ENCODE peak calls at places on chromosomes 4 and X, in six cellular contexts. One of them, this sample, is unnamed.

GRCh38 chr4:157978680-157979361 is 194.0 kb downstream of the GASK1B start:
- DNase-seq in Peyer's patch: peak; percentile 61
- DNase-seq in psoas muscle: peak; percentile 14
- DNase-seq in upper lobe of right lung: peak; percentile 67
- DNase-seq in cardiac muscle cell: peak; percentile 83
- DNase-seq in dorsolateral prefrontal cortex: peak; percentile 61
- DNase-seq in this sample: no peak

GRCh38 chr4:40251366-40251765 is 54.5 kb downstream of the RHOH start:
- DNase-seq in dorsolateral prefrontal cortex: no peak
- DNase-seq in psoas muscle: no peak
- DNase-seq in cardiac muscle cell: no peak
- DNase-seq in Peyer's patch: no peak
- DNase-seq in upper lobe of right lung: no peak
- DNase-seq in this sample: no peak

GRCh38 chr4:136867465-136867864 is 664.8 kb downstream of the PCDH18 start:
- DNase-seq in Peyer's patch: no peak
- DNase-seq in psoas muscle: no peak
- DNase-seq in upper lobe of right lung: no peak
- DNase-seq in cardiac muscle cell: no peak
- DNase-seq in dorsolateral prefrontal cortex: no peak
- DNase-seq in this sample: no peak

GRCh38 chr4:137655286-137655685 is 123.0 kb upstream of the PCDH18 start:
- DNase-seq in cardiac muscle cell: no peak
- DNase-seq in upper lobe of right lung: no peak
- DNase-seq in Peyer's patch: no peak
- DNase-seq in psoas muscle: no peak
- DNase-seq in dorsolateral prefrontal cortex: no peak
- DNase-seq in this sample: no peak

GRCh38 chr4:100881283-100881682 is 363.5 kb upstream of the EMCN start:
- DNase-seq in Peyer's patch: no peak
- DNase-seq in dorsolateral prefrontal cortex: no peak
- DNase-seq in cardiac muscle cell: no peak
- DNase-seq in upper lobe of right lung: no peak
- DNase-seq in psoas muscle: no peak
- DNase-seq in this sample: no peak

GRCh38 chrX:152821145-152821765 is 9.3 kb downstream of the CETN2 start:
- DNase-seq in psoas muscle: no peak
- DNase-seq in dorsolateral prefrontal cortex: no peak
- DNase-seq in cardiac muscle cell: peak; percentile 31
- DNase-seq in Peyer's patch: peak; percentile 64
- DNase-seq in upper lobe of right lung: no peak
- DNase-seq in this sample: no peak

GRCh38 chrX:129843209-129843458 is 552 bp downstream of the ZDHHC9 start:
- DNase-seq in dorsolateral prefrontal cortex: no peak
- DNase-seq in cardiac muscle cell: no peak
- DNase-seq in upper lobe of right lung: no peak
- DNase-seq in Peyer's patch: no peak
- DNase-seq in psoas muscle: no peak
- DNase-seq in this sample: no peak

GRCh38 chr4:24933684-24934275 is 20.9 kb upstream of the CCDC149 start:
- DNase-seq in cardiac muscle cell: no peak
- DNase-seq in Peyer's patch: no peak
- DNase-seq in upper lobe of right lung: no peak
- DNase-seq in psoas muscle: no peak
- DNase-seq in dorsolateral prefrontal cortex: no peak
- DNase-seq in this sample: no peak

GRCh38 chrX:10979956-10980355 is 131.2 kb upstream of the HCCS start:
- DNase-seq in Peyer's patch: no peak
- DNase-seq in psoas muscle: no peak
- DNase-seq in upper lobe of right lung: no peak
- DNase-seq in dorsolateral prefrontal cortex: no peak
- DNase-seq in cardiac muscle cell: no peak
- DNase-seq in this sample: no peak

GRCh38 chr4:177569443-177569842 is 127.2 kb upstream of the AGA start:
- DNase-seq in cardiac muscle cell: peak; percentile 83
- DNase-seq in psoas muscle: no peak
- DNase-seq in dorsolateral prefrontal cortex: no peak
- DNase-seq in upper lobe of right lung: no peak
- DNase-seq in Peyer's patch: no peak
- DNase-seq in this sample: no peak

GRCh38 chrX:97119474-97120109 is 235.9 kb downstream of the RPA4 start:
- DNase-seq in dorsolateral prefrontal cortex: no peak
- DNase-seq in Peyer's patch: no peak
- DNase-seq in psoas muscle: no peak
- DNase-seq in upper lobe of right lung: no peak
- DNase-seq in cardiac muscle cell: no peak
- DNase-seq in this sample: no peak

GRCh38 chr4:163988921-163989320 is 494.4 kb downstream of the TMA16 start:
- DNase-seq in Peyer's patch: no peak
- DNase-seq in psoas muscle: no peak
- DNase-seq in cardiac muscle cell: no peak
- DNase-seq in dorsolateral prefrontal cortex: no peak
- DNase-seq in upper lobe of right lung: no peak
- DNase-seq in this sample: no peak

GRCh38 chrX:13215729-13216128 is 104.1 kb downstream of the ATXN3L start:
- DNase-seq in psoas muscle: no peak
- DNase-seq in upper lobe of right lung: no peak
- DNase-seq in dorsolateral prefrontal cortex: no peak
- DNase-seq in cardiac muscle cell: peak; percentile 47
- DNase-seq in Peyer's patch: no peak
- DNase-seq in this sample: no peak

GRCh38 chr4:147730333-147730732 is 1.6 kb upstream of the ARHGAP10 start:
- DNase-seq in psoas muscle: no peak
- DNase-seq in cardiac muscle cell: no peak
- DNase-seq in dorsolateral prefrontal cortex: no peak
- DNase-seq in Peyer's patch: no peak
- DNase-seq in upper lobe of right lung: no peak
- DNase-seq in this sample: no peak
- TF ChIP-seq CTCF in psoas muscle: no peak
- TF ChIP-seq CTCF in cardiac muscle cell: no peak
- TF ChIP-seq CTCF in dorsolateral prefrontal cortex: no peak
- TF ChIP-seq CTCF in Peyer's patch: no peak
- TF ChIP-seq CTCF in upper lobe of right lung: peak; percentile 12
- TF ChIP-seq CTCF in this sample: no peak

DNA sequence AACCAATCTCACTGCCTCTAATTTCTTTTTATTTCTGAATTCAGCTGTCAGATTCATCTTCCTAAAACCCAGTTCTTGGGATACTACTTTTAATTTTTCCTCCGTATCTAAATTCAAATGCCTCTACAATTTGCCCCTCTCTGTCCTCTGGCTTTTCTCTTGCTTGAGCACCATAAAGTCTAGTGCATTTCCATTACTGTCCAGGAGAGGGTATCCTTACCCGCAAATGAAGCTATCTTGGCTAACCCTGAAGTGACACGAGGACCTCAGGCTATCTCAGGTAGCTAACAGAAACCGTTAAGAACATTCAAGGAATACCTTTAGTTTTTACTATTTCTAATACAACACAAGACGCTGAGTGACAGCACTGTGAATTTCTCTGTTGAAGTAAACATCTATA is 49.4 kb upstream of the PRR32 start:
- DNase-seq in Peyer's patch: no peak
- DNase-seq in dorsolateral prefrontal cortex: no peak
- DNase-seq in upper lobe of right lung: no peak
- DNase-seq in cardiac muscle cell: no peak
- DNase-seq in psoas muscle: no peak
- DNase-seq in this sample: no peak
- TF ChIP-seq CTCF in Peyer's patch: no peak
- TF ChIP-seq CTCF in dorsolateral prefrontal cortex: peak; percentile 60
- TF ChIP-seq CTCF in upper lobe of right lung: peak; percentile 46
- TF ChIP-seq CTCF in cardiac muscle cell: no peak
- TF ChIP-seq CTCF in psoas muscle: peak; percentile 38
- TF ChIP-seq CTCF in this sample: no peak

GRCh38 chr4:26310264-26310663 is 10.6 kb upstream of the RBPJ start:
- DNase-seq in dorsolateral prefrontal cortex: no peak
- DNase-seq in Peyer's patch: no peak
- DNase-seq in psoas muscle: no peak
- DNase-seq in cardiac muscle cell: no peak
- DNase-seq in upper lobe of right lung: no peak
- DNase-seq in this sample: no peak
- TF ChIP-seq CTCF in dorsolateral prefrontal cortex: no peak
- TF ChIP-seq CTCF in Peyer's patch: no peak
- TF ChIP-seq CTCF in psoas muscle: no peak
- TF ChIP-seq CTCF in cardiac muscle cell: no peak
- TF ChIP-seq CTCF in upper lobe of right lung: no peak
- TF ChIP-seq CTCF in this sample: no peak

GRCh38 chr4:94595880-94596483 is 144.2 kb downstream of the PDLIM5 start:
- DNase-seq in cardiac muscle cell: peak; percentile 74
- DNase-seq in upper lobe of right lung: no peak
- DNase-seq in psoas muscle: no peak
- DNase-seq in Peyer's patch: no peak
- DNase-seq in dorsolateral prefrontal cortex: no peak
- DNase-seq in this sample: peak; percentile 34
- TF ChIP-seq CTCF in cardiac muscle cell: peak; percentile 53
- TF ChIP-seq CTCF in upper lobe of right lung: peak; percentile 71
- TF ChIP-seq CTCF in psoas muscle: peak; percentile 64
- TF ChIP-seq CTCF in Peyer's patch: peak; percentile 42
- TF ChIP-seq CTCF in dorsolateral prefrontal cortex: peak; percentile 84
- TF ChIP-seq CTCF in this sample: peak; percentile 49

GRCh38 chrX:31036895-31037294 is 34.9 kb downstream of the FTHL17 start:
- DNase-seq in dorsolateral prefrontal cortex: no peak
- DNase-seq in cardiac muscle cell: peak; percentile 60
- DNase-seq in Peyer's patch: peak; percentile 70
- DNase-seq in psoas muscle: peak; percentile 19
- DNase-seq in upper lobe of right lung: no peak
- DNase-seq in this sample: no peak

GRCh38 chrX:31039327-31039711 is 32.5 kb downstream of the FTHL17 start:
- DNase-seq in upper lobe of right lung: no peak
- DNase-seq in dorsolateral prefrontal cortex: no peak
- DNase-seq in psoas muscle: no peak
- DNase-seq in Peyer's patch: no peak
- DNase-seq in cardiac muscle cell: no peak
- DNase-seq in this sample: no peak

DNA sequence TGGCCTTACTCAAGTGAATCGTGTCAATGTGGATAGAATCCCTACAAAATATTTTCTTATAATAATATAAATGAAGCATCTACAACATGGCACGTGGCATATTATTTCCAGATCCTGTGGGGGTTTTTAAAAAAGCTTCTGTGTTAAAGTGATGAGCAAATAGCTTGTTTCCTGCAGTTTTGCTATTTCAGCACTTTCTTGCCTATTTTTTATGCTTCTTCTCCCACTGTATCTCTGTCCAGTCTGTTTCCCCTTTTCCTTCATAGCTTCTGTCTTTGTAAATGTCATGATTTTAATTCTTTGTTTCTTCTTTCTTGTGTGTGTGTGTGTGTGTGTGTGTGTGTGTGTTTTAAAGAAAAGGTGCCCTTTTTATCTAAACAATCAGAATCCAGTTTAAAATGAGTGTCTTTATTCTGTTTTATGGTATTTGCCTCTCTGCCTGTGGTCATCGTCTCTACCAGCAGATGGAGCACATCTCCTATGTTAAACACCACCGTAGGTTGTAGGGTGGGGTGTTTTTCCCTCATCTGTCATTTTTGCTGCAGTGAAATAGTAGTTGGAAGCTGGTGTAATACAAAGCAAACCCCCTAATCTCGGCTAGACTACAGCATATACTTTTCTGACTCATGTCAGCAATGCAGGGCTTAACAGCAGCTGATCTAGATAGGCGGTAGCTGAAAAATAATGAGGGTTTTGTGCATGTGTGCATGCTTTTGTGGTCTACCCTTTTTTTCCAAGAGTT is 33.1 kb downstream of the FTHL17 start:
- DNase-seq in cardiac muscle cell: peak; percentile 72
- DNase-seq in upper lobe of right lung: no peak
- DNase-seq in psoas muscle: no peak
- DNase-seq in dorsolateral prefrontal cortex: no peak
- DNase-seq in Peyer's patch: peak; percentile 55
- DNase-seq in this sample: no peak
- TF ChIP-seq CTCF in cardiac muscle cell: peak; percentile 57
- TF ChIP-seq CTCF in upper lobe of right lung: peak; percentile 43
- TF ChIP-seq CTCF in psoas muscle: peak; percentile 54
- TF ChIP-seq CTCF in dorsolateral prefrontal cortex: peak; percentile 62
- TF ChIP-seq CTCF in Peyer's patch: no peak
- TF ChIP-seq CTCF in this sample: peak; percentile 51

GRCh38 chr4:184526228-184526627 is 51.9 kb upstream of the IRF2 start:
- DNase-seq in upper lobe of right lung: no peak
- DNase-seq in dorsolateral prefrontal cortex: no peak
- DNase-seq in cardiac muscle cell: no peak
- DNase-seq in Peyer's patch: no peak
- DNase-seq in psoas muscle: no peak
- DNase-seq in this sample: no peak

GRCh38 chr4:184528713-184529112 is 54.4 kb upstream of the IRF2 start:
- DNase-seq in cardiac muscle cell: no peak
- DNase-seq in psoas muscle: no peak
- DNase-seq in dorsolateral prefrontal cortex: no peak
- DNase-seq in Peyer's patch: no peak
- DNase-seq in upper lobe of right lung: no peak
- DNase-seq in this sample: no peak

GRCh38 chr4:184534511-184535391 is 60.4 kb upstream of the IRF2 start:
- DNase-seq in psoas muscle: no peak
- DNase-seq in Peyer's patch: no peak
- DNase-seq in upper lobe of right lung: no peak
- DNase-seq in cardiac muscle cell: peak; percentile 85
- DNase-seq in dorsolateral prefrontal cortex: no peak
- DNase-seq in this sample: peak; percentile 77

GRCh38 chr4:184529283-184529682 is 54.9 kb upstream of the IRF2 start:
- DNase-seq in dorsolateral prefrontal cortex: no peak
- DNase-seq in upper lobe of right lung: no peak
- DNase-seq in cardiac muscle cell: no peak
- DNase-seq in psoas muscle: no peak
- DNase-seq in Peyer's patch: no peak
- DNase-seq in this sample: no peak
- TF ChIP-seq CTCF in dorsolateral prefrontal cortex: no peak
- TF ChIP-seq CTCF in upper lobe of right lung: no peak
- TF ChIP-seq CTCF in cardiac muscle cell: no peak
- TF ChIP-seq CTCF in psoas muscle: no peak
- TF ChIP-seq CTCF in Peyer's patch: no peak
- TF ChIP-seq CTCF in this sample: no peak